ENCODE peak calls at places on chromosomes 5 and 9, in five cellular contexts. Q is PC-3, F is GM12878, V is lower leg skin, C is tibial nerve. X is an unnamed sample.

GRCh38 chr5:136811551-136811950 is 446.2 kb upstream of the TRPC7 start:
- DNase-seq in V (no peak), Q (peak), F (no peak), C (no peak), X (no peak)

GRCh38 chr5:136192015-136192525 is 892 bp downstream of the SMIM32 start:
- DNase-seq in V (no peak), C (no peak), F (no peak), Q (no peak), X (no peak)

GRCh38 chr5:144468542-144468941 is 297.9 kb downstream of the KCTD16 start:
- DNase-seq in C (no peak), Q (no peak), F (no peak), V (no peak), X (no peak)

GRCh38 chr9:111959468-111959941 is 62.9 kb downstream of the UGCG start:
- DNase-seq in Q (peak), V (peak), C (no peak), F (no peak), X (no peak)

GRCh38 chr5:158544388-158545339 is 555.1 kb downstream of the EBF1 start:
- DNase-seq in C (no peak), F (no peak), V (no peak), Q (no peak), X (no peak)

GRCh38 chr5:6252581-6252980 is 125.8 kb downstream of the MED10 start:
- DNase-seq in V (peak), C (no peak), Q (no peak), F (no peak), X (no peak)

GRCh38 chr5:69492391-69493234 is at the start of gene OCLN:
- DNase-seq in C (no peak), F (no peak), Q (peak), V (peak), X (no peak)

GRCh38 chr9:86978986-86979385 is 31.7 kb upstream of the GAS1 start:
- DNase-seq in Q (no peak), V (no peak), C (no peak), F (no peak), X (no peak)

GRCh38 chr9:19379697-19380046 is 364 bp downstream of the RPS6 start:
- DNase-seq in V (peak), F (no peak), C (peak), Q (no peak), X (no peak)

GRCh38 chr9:89812556-89813181 is 207.9 kb downstream of the GADD45G start:
- DNase-seq in Q (no peak), V (peak), C (no peak), F (no peak), X (no peak)

GRCh38 chr9:105912868-105913516 is 218.7 kb downstream of the TMEM38B start:
- DNase-seq in V (no peak), C (no peak), Q (peak), F (no peak), X (no peak)

GRCh38 chr5:125411163-125412050 is 665.0 kb upstream of the ZNF608 start:
- DNase-seq in F (peak), V (no peak), C (peak), Q (no peak), X (peak)

GRCh38 chr9:119861801-119862200 is 492.6 kb upstream of the BRINP1 start:
- DNase-seq in C (no peak), Q (no peak), V (no peak), F (no peak), X (no peak)

GRCh38 chr9:27429436-27429835 is 94.7 kb upstream of the IFNK start:
- DNase-seq in C (no peak), F (no peak), Q (no peak), V (no peak), X (no peak)

GRCh38 chr5:90534922-90535321 is 5.5 kb upstream of the LYSMD3 start:
- DNase-seq in V (no peak), C (no peak), F (no peak), Q (peak), X (no peak)

GRCh38 chr9:18754537-18754936 is 278.5 kb downstream of the SAXO1 start:
- DNase-seq in F (no peak), C (no peak), V (no peak), Q (no peak), X (no peak)

GRCh38 chr9:14251146-14252071 is 62.5 kb downstream of the NFIB start:
- DNase-seq in C (peak), V (peak), Q (peak), F (peak), X (no peak)

GRCh38 chr5:120083851-120084615 is 380.1 kb upstream of the PRR16 start:
- DNase-seq in Q (no peak), F (no peak), V (no peak), C (no peak), X (no peak)

GRCh38 chr9:21559402-21560280 is 77.5 kb upstream of the IFNE start:
- DNase-seq in C (no peak), F (no peak), V (peak), Q (peak), X (no peak)

GRCh38 chr9:94619012-94619411 is 20.3 kb downstream of the FBP1 start:
- DNase-seq in V (no peak), C (no peak), F (no peak), Q (no peak), X (no peak)

GRCh38 chr5:9325549-9325948 is 220.3 kb downstream of the SEMA5A start:
- DNase-seq in Q (peak), V (no peak), C (no peak), F (no peak), X (no peak)

GRCh38 chr9:81427870-81428269 is 261.5 kb downstream of the TLE1 start:
- DNase-seq in Q (no peak), V (no peak), C (no peak), F (no peak), X (no peak)

GRCh38 chr9:90770339-90770738 is 31.3 kb upstream of the SYK start:
- DNase-seq in V (no peak), F (no peak), C (no peak), Q (no peak), X (peak)

GRCh38 chr9:14616188-14616982 is 76.8 kb downstream of the ZDHHC21 start:
- DNase-seq in F (no peak), C (no peak), Q (peak), V (no peak), X (peak)

GRCh38 chr5:93589348-93589662 is 6.3 kb downstream of the NR2F1 start:
- DNase-seq in F (no peak), V (no peak), Q (no peak), C (no peak), X (no peak)

GRCh38 chr9:101369286-101369685 is 15.5 kb downstream of the BAAT start:
- DNase-seq in V (no peak), C (no peak), Q (no peak), F (no peak), X (no peak)

GRCh38 chr5:131679911-131680310 is 44.9 kb upstream of the RAPGEF6 start:
- DNase-seq in Q (no peak), C (no peak), F (no peak), V (no peak), X (no peak)

GRCh38 chr9:110875275-110875674 is 163.0 kb downstream of the LPAR1 start:
- DNase-seq in C (no peak), Q (no peak), F (peak), V (peak), X (peak)

GRCh38 chr5:132180134-132180745 is 47.4 kb downstream of the P4HA2 start:
- DNase-seq in F (no peak), Q (peak), C (no peak), V (no peak), X (no peak)

GRCh38 chr5:103894882-103895281 is 332.3 kb upstream of the NUDT12 start:
- DNase-seq in F (no peak), C (no peak), Q (no peak), V (no peak), X (no peak)

GRCh38 chr9:132049323-132049882 is 30.3 kb downstream of the MED27 start:
- DNase-seq in Q (no peak), C (no peak), V (no peak), F (no peak), X (no peak)

GRCh38 chr9:30301271-30301963 is 2083.0 kb upstream of the ACO1 start:
- DNase-seq in F (no peak), V (no peak), Q (no peak), C (no peak), X (no peak)

GRCh38 chr5:139658928-139659667 is 10.9 kb downstream of the CXXC5 start:
- DNase-seq in V (no peak), Q (peak), F (no peak), C (no peak), X (no peak)

GRCh38 chr5:58410441-58410840 is 49.4 kb downstream of the PLK2 start:
- DNase-seq in C (no peak), V (no peak), F (no peak), Q (peak), X (no peak)

GRCh38 chr9:4193391-4193790 is 106.5 kb downstream of the GLIS3 start:
- DNase-seq in C (no peak), V (no peak), F (no peak), Q (no peak), X (no peak)

GRCh38 chr9:26656003-26656940 is 236.3 kb downstream of the CAAP1 start:
- DNase-seq in F (no peak), V (no peak), C (no peak), Q (peak), X (no peak)

GRCh38 chr5:139474815-139475791 is 4.3 kb downstream of the SMIM33 start:
- DNase-seq in F (no peak), C (no peak), Q (no peak), V (no peak), X (no peak)

GRCh38 chr9:91274950-91275349 is 86.8 kb downstream of the AUH start:
- DNase-seq in C (no peak), Q (no peak), V (no peak), F (no peak), X (no peak)

GRCh38 chr5:141373673-141374317 is at the start of gene PCDHGA6:
- DNase-seq in C (no peak), V (no peak), Q (no peak), F (no peak), X (no peak)

DNA sequence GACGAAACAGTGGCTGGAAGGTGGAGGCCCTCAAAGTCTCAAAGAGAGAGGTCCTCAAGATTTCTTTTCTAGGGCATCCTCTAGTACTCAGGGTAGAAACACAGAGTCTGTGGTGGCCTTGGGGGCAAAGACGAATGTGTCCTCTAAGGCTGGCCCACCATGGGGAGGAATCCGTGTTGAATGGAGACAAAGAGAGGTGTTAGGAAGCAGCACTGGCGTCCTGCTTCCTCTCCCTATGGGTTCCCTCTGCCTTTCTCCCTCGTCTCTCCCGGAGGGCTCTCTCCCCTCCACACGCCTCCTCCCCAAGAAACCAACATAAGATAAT is 333.7 kb downstream of the CWC27 start:
- DNase-seq in F (no peak), V (no peak), C (no peak), Q (no peak), X (no peak)
- H3K4me3 ChIP-seq in F (peak), V (peak), C (peak), Q (peak), X (peak)

GRCh38 chr5:1487079-1487764 is 36.5 kb downstream of the LPCAT1 start:
- DNase-seq in V (no peak), F (no peak), Q (no peak), C (no peak), X (no peak)

GRCh38 chr5:1486271-1486670 is 37.5 kb downstream of the LPCAT1 start:
- DNase-seq in C (no peak), F (no peak), V (no peak), Q (no peak), X (no peak)

GRCh38 chr5:1483856-1484255 is 38.6 kb upstream of the SLC6A3 start:
- DNase-seq in C (no peak), V (no peak), Q (no peak), F (no peak), X (no peak)

GRCh38 chr5:1484416-1485319 is 39.1 kb downstream of the LPCAT1 start:
- DNase-seq in C (no peak), F (peak), Q (no peak), V (no peak), X (no peak)

GRCh38 chr5:1485320-1486118 is 38.2 kb downstream of the LPCAT1 start:
- DNase-seq in V (no peak), Q (no peak), F (no peak), C (no peak), X (no peak)
- H3K4me3 ChIP-seq in V (no peak), Q (no peak), F (peak), C (no peak), X (peak)

DNA sequence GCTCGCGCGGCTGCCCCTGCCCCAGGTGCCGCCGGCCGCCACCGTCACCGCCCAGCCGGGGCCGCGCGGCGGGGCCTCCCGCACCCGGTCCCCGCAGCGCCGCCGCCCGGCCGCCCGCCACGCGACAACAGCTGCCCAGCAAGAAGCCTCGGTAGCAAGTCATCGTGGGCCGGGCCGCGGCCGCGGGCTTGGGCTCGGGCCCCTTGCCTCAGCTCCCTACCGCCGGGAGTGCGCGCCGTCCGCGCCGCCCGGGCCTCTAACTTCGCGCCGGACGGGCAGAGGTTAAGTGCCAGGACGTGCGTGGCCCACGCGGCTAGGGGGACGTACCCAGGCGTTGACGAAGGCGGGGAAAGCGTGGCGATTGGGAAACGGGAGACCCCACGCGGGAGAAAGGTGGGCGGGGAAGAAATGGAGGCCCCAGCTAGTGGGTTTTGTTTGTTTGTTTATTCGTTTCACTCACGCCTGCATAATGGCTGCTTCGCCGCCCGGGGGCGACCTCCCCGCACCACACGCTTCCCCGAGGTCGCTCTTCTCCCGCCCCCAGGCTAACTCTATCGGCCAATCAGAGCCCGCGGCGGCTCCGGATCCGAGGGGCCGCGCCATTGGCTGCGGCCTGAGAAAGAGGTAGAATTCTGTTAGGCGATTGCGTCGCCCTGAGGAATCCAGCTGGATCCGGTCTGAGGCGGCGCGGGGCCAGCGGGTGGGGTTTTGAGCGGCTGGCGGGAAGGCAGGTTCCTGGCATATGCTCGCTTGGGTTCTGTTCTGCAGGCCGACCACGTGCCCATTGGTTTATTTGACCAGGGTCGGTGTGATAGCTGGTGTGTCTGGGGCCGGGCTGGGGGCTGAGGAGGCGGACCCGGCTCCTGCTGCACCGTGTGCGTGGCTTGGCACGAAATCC is at the start of gene NADK2:
- DNase-seq in Q (peak), F (peak), C (peak), V (peak), X (peak)
- H3K4me3 ChIP-seq in Q (peak), F (peak), C (peak), V (peak), X (peak)

GRCh38 chr5:74935752-74936091 is 69.5 kb upstream of the FAM169A start:
- DNase-seq in F (no peak), Q (no peak), V (no peak), C (no peak), X (no peak)
- H3K4me3 ChIP-seq in F (no peak), Q (no peak), V (no peak), C (no peak), X (no peak)

GRCh38 chr9:121048175-121048574 is 1.9 kb downstream of the C5 start:
- DNase-seq in C (no peak), Q (no peak), F (no peak), V (no peak), X (no peak)
- H3K4me3 ChIP-seq in C (no peak), Q (no peak), F (no peak), V (no peak), X (no peak)

GRCh38 chr9:77454668-77455067 is 193.5 kb downstream of the GNA14 start:
- DNase-seq in C (no peak), Q (peak), V (no peak), F (no peak), X (no peak)
- H3K4me3 ChIP-seq in C (no peak), Q (no peak), V (no peak), F (no peak), X (no peak)

GRCh38 chr5:169971780-169972179 is 8.5 kb downstream of the INSYN2B start:
- DNase-seq in F (no peak), V (no peak), C (no peak), Q (no peak), X (no peak)

GRCh38 chr5:169978744-169979143 is 1.6 kb downstream of the INSYN2B start:
- DNase-seq in F (no peak), C (no peak), Q (no peak), V (no peak), X (no peak)

GRCh38 chr5:169970911-169971436 is 9.3 kb downstream of the INSYN2B start:
- DNase-seq in Q (peak), C (no peak), V (no peak), F (no peak), X (no peak)

GRCh38 chr5:169970334-169970733 is 10.0 kb downstream of the INSYN2B start:
- DNase-seq in Q (no peak), F (no peak), V (no peak), C (no peak), X (no peak)

GRCh38 chr5:169974121-169974770 is 6.0 kb downstream of the INSYN2B start:
- DNase-seq in F (no peak), V (no peak), Q (no peak), C (no peak), X (no peak)
- H3K4me3 ChIP-seq in F (no peak), V (no peak), Q (no peak), C (no peak), X (no peak)

DNA sequence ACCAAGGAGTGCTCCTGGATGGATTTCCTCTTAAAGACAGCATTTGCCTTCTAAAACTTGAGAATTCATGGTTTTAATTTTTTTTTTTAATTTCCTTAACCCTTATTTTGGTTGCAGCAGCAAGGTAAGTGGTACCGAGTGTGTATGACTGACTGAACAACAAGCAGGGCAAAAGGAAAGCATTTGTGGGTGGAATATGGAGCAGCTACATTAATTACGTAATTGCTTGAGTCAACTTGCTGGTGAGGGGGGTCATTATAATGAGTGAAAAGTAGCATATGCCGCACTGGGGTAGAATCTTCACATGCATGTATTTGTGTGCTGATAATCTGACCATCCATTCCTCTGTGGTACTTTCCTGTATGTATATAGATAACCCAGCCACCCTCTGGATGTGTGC is 147.7 kb upstream of the RUSC2 start:
- DNase-seq in C (no peak), V (no peak), F (no peak), Q (no peak), X (no peak)
- H3K4me3 ChIP-seq in C (no peak), V (no peak), F (no peak), Q (no peak), X (no peak)

X was measured in GM12864.